ENCODE peak calls at places on chromosome 18, in six cellular contexts. D is A549, P is K562, B is GM12878, T is endothelial cell of umbilical vein, S is HepG2. V is an unnamed sample.

GRCh38 chr18:12015697-12016062 is 34.4 kb downstream of the IMPA2 start:
- DNase-seq in D (no peak), P (no peak), B (no peak), T (peak), S (no peak), V (no peak)

GRCh38 chr18:24019641-24020331 is 5.2 kb downstream of the TTC39C start:
- DNase-seq in D (no peak), P (no peak), B (peak), T (no peak), S (no peak), V (no peak)

GRCh38 chr18:56459451-56459777 is 179.0 kb downstream of the TXNL1 start:
- DNase-seq in D (no peak), P (no peak), B (no peak), T (peak), S (no peak), V (no peak)

GRCh38 chr18:23531912-23532311 is 28.6 kb downstream of the RMC1 start:
- DNase-seq in D (no peak), P (no peak), B (no peak), T (no peak), S (no peak), V (no peak)

GRCh38 chr18:24397694-24398365 is at the start of gene OSBPL1A:
- DNase-seq in D (peak), P (peak), B (no peak), T (peak), S (peak), V (peak)

GRCh38 chr18:75090336-75090735 is 118.6 kb downstream of the PTGR3 start:
- DNase-seq in D (no peak), P (no peak), B (no peak), T (no peak), S (no peak), V (no peak)

GRCh38 chr18:58106674-58107058 is 62.6 kb downstream of the NEDD4L start:
- DNase-seq in D (no peak), P (no peak), B (no peak), T (no peak), S (no peak), V (no peak)

GRCh38 chr18:68448736-68449135 is 266.2 kb downstream of the TMX3 start:
- DNase-seq in D (no peak), P (no peak), B (no peak), T (no peak), S (no peak), V (no peak)

GRCh38 chr18:755506-755905 is 43.1 kb upstream of the ENOSF1 start:
- DNase-seq in D (no peak), P (peak), B (no peak), T (no peak), S (no peak), V (no peak)

GRCh38 chr18:57048351-57048750 is 98.5 kb upstream of the BOD1L2 start:
- DNase-seq in D (no peak), P (no peak), B (no peak), T (no peak), S (no peak), V (no peak)

GRCh38 chr18:42108071-42108470 is 153.0 kb downstream of the PIK3C3 start:
- DNase-seq in D (no peak), P (no peak), B (no peak), T (no peak), S (no peak), V (no peak)

GRCh38 chr18:59634096-59634495 is 63.1 kb downstream of the CCBE1 start:
- DNase-seq in D (no peak), P (no peak), B (no peak), T (no peak), S (no peak), V (no peak)

GRCh38 chr18:24051256-24051947 is 36.8 kb downstream of the TTC39C start:
- DNase-seq in D (peak), P (no peak), B (peak), T (no peak), S (peak), V (no peak)

GRCh38 chr18:75128051-75128605 is 80.8 kb downstream of the PTGR3 start:
- DNase-seq in D (no peak), P (no peak), B (no peak), T (no peak), S (no peak), V (no peak)

GRCh38 chr18:21741511-21742322 is 1.1 kb downstream of the MIB1 start:
- DNase-seq in D (peak), P (peak), B (no peak), T (peak), S (no peak), V (peak)

GRCh38 chr18:22279741-22280452 is 110.5 kb downstream of the GATA6 start:
- DNase-seq in D (no peak), P (no peak), B (no peak), T (no peak), S (no peak), V (no peak)

GRCh38 chr18:75116809-75117208 is 92.1 kb downstream of the PTGR3 start:
- DNase-seq in D (no peak), P (no peak), B (no peak), T (no peak), S (no peak), V (no peak)

GRCh38 chr18:49628119-49628518 is 66.3 kb downstream of the LIPG start:
- DNase-seq in D (no peak), P (no peak), B (no peak), T (no peak), S (no peak), V (no peak)

GRCh38 chr18:52287151-52287550 is 52.8 kb upstream of the DCC start:
- DNase-seq in D (no peak), P (no peak), B (no peak), T (no peak), S (no peak), V (no peak)

GRCh38 chr18:68406761-68407160 is 308.1 kb downstream of the TMX3 start:
- DNase-seq in D (no peak), P (no peak), B (no peak), T (no peak), S (no peak), V (no peak)

GRCh38 chr18:8548186-8548585 is 61.1 kb upstream of the RAB12 start:
- DNase-seq in D (no peak), P (no peak), B (no peak), T (no peak), S (no peak), V (no peak)

GRCh38 chr18:44895176-44895798 is 214.6 kb downstream of the SETBP1 start:
- DNase-seq in D (peak), P (peak), B (peak), T (peak), S (no peak), V (peak)

GRCh38 chr18:8153887-8154583 is 455.2 kb upstream of the RAB12 start:
- DNase-seq in D (no peak), P (no peak), B (no peak), T (no peak), S (no peak), V (no peak)

GRCh38 chr18:70107037-70107436 is 98.5 kb downstream of the RTTN start:
- DNase-seq in D (no peak), P (no peak), B (no peak), T (no peak), S (no peak), V (no peak)

GRCh38 chr18:3058328-3059191 is 45.6 kb upstream of the LPIN2 start:
- DNase-seq in D (peak), P (no peak), B (no peak), T (no peak), S (peak), V (no peak)

GRCh38 chr18:21163647-21164625 is 52.3 kb upstream of the ROCK1 start:
- DNase-seq in D (peak), P (no peak), B (no peak), T (no peak), S (no peak), V (peak)

GRCh38 chr18:79275461-79275860 is 120.3 kb upstream of the NFATC1 start:
- DNase-seq in D (no peak), P (no peak), B (no peak), T (no peak), S (no peak), V (no peak)

GRCh38 chr18:79278896-79279295 is 116.8 kb upstream of the NFATC1 start:
- DNase-seq in D (no peak), P (no peak), B (no peak), T (no peak), S (no peak), V (no peak)

GRCh38 chr18:79274823-79275222 is 120.9 kb upstream of the NFATC1 start:
- DNase-seq in D (no peak), P (no peak), B (no peak), T (no peak), S (no peak), V (no peak)

GRCh38 chr18:79272916-79273315 is 122.8 kb upstream of the NFATC1 start:
- DNase-seq in D (no peak), P (no peak), B (no peak), T (peak), S (no peak), V (no peak)

DNA sequence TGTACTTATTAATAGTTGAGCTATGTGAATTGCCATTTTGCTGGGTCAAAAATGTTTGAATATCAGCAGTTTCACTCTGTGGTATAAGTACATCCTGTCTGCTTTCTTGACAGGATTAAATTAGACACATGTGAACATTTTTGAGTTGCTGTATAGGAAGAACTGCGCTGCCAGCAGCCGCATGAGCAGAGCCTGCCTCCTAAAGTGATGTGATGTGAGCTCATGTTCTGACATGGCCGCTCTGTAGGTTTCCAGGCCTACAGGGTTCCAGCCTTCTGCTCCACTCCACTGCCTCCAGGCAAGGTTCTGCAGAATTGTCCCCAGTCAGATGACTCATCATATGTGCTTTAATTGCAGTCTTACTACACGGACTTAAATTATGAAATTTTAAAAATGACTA is 119.7 kb upstream of the NFATC1 start:
- DNase-seq in D (no peak), P (no peak), B (peak), T (no peak), S (no peak), V (peak)
- TF ChIP-seq MAX in D (no peak), P (no peak), B (no peak), T (no peak), S (no peak), V (no peak)

GRCh38 chr18:26804474-26804873 is 61.0 kb downstream of the AQP4 start:
- DNase-seq in D (peak), P (no peak), B (no peak), T (no peak), S (no peak), V (peak)

GRCh38 chr18:26806224-26806623 is 59.3 kb downstream of the AQP4 start:
- DNase-seq in D (peak), P (no peak), B (no peak), T (no peak), S (no peak), V (no peak)

GRCh38 chr18:26802330-26803200 is 62.9 kb downstream of the AQP4 start:
- DNase-seq in D (no peak), P (no peak), B (no peak), T (no peak), S (no peak), V (peak)

DNA sequence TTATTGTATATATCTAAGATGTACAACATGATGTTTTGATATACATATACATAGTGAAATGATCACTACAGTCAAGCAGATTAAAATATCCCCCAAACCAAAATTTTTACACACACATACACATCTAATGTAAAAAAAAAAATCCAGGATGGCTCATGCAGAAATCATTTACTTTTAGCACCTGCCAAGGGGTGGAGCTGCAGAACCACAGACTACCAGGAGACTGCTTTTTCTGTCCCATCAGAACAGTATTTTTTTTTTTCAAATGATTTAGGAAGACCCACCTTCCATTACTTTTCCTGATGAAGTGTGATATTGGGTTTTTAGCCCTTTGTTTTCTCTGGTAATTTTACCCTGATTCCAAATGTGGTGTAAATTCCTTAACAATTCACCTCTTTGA is 61.9 kb downstream of the AQP4 start:
- DNase-seq in D (no peak), P (no peak), B (no peak), T (no peak), S (no peak), V (no peak)
- TF ChIP-seq CTCF in D (no peak), P (no peak), B (peak), T (no peak), S (no peak), V (no peak)

GRCh38 chr18:34122724-34123334 is 101.9 kb downstream of the NOL4 start:
- DNase-seq in D (peak), P (peak), B (peak), T (peak), S (peak), V (peak)
- TF ChIP-seq MYC in D (no peak), P (no peak), B (no peak), T (no peak), S (no peak), V (no peak)

GRCh38 chr18:47718646-47719045 is 211.8 kb downstream of the SMAD2 start:
- DNase-seq in D (no peak), P (no peak), B (no peak), T (no peak), S (no peak), V (no peak)

GRCh38 chr18:47719096-47719780 is 211.2 kb downstream of the SMAD2 start:
- DNase-seq in D (no peak), P (no peak), B (no peak), T (no peak), S (no peak), V (no peak)

GRCh38 chr18:47721876-47722275 is 208.6 kb downstream of the SMAD2 start:
- DNase-seq in D (no peak), P (no peak), B (no peak), T (no peak), S (no peak), V (no peak)

GRCh38 chr18:47717257-47717656 is 213.2 kb downstream of the SMAD2 start:
- DNase-seq in D (no peak), P (no peak), B (no peak), T (no peak), S (no peak), V (no peak)

GRCh38 chr18:47720741-47721140 is 209.7 kb downstream of the SMAD2 start:
- DNase-seq in D (no peak), P (no peak), B (no peak), T (no peak), S (no peak), V (no peak)
- TF ChIP-seq MAX in D (no peak), P (no peak), B (no peak), T (no peak), S (no peak), V (no peak)

GRCh38 chr18:10482363-10482984 is 28.0 kb downstream of the APCDD1 start:
- DNase-seq in D (no peak), P (no peak), B (no peak), T (no peak), S (no peak), V (peak)
- TF ChIP-seq CTCF in D (no peak), P (no peak), B (no peak), T (no peak), S (no peak), V (no peak)

GRCh38 chr18:5057348-5058012 is 139.6 kb downstream of the AKAIN1 start:
- DNase-seq in D (peak), P (peak), B (peak), T (peak), S (peak), V (peak)

GRCh38 chr18:5059540-5060032 is 137.5 kb downstream of the AKAIN1 start:
- DNase-seq in D (no peak), P (no peak), B (no peak), T (no peak), S (no peak), V (no peak)

GRCh38 chr18:5060543-5060942 is 136.5 kb downstream of the AKAIN1 start:
- DNase-seq in D (no peak), P (no peak), B (no peak), T (no peak), S (no peak), V (no peak)

GRCh38 chr18:5061785-5062184 is 135.3 kb downstream of the AKAIN1 start:
- DNase-seq in D (no peak), P (no peak), B (no peak), T (no peak), S (no peak), V (no peak)

DNA sequence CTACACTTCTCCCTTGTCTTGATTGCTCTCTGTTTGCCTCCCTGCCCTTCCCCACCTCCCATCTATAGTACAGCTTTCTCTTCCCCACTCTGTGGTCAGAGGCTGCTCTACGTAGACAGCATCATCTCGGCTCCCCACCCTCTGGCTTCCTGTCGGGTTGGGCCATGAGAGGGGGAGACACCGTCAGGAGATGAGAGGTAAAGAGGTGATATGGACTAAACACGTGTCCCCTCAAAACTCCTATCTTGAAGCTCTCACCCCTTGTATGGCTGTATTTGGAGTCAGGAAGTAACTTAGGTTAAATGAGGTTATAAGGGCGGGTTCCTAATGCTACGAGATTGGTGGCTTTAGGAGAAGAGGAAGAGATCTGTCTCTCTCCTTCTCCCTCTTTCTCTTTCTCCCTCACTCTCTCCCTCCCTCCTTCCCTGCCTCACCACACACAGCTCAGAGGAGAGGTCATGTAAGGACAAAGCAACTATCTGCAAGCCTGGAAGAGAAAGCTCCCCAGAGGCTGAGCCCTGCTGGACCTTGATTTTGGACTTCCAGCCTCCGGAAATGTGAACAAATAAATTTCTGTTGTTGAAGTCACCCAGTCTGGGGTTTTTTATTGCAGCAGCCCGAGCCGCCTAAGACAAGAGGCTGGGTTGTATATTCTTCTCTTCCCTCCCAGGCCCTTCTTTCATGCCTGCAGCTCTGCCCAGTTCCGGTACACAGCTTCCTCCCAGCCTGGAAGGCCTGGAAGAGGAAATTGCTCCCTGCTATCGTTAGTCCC is 138.1 kb downstream of the AKAIN1 start:
- DNase-seq in D (no peak), P (no peak), B (peak), T (no peak), S (no peak), V (peak)
- TF ChIP-seq MYC in D (no peak), P (no peak), B (no peak), T (no peak), S (no peak), V (no peak)

DNA sequence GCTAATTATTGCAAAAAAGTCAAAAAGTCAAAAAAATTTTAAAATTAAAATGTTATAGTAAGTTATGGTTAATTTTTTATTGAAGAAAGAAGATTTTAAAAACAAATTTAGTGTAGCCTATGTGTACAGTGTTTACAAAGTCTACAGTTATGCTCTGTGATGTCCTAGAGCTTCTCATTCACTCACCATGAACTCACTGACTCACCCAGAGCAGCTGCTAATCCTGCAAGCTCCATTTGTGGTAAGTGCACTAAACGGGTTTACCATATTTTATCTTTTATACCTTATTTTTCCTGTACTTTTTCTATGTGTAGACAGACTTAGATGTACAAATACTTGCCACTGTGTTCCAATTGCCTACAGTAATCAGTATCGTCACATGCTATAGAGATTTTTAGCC is 788.2 kb downstream of the DSC3 start:
- DNase-seq in D (no peak), P (no peak), B (no peak), T (no peak), S (no peak), V (no peak)
- TF ChIP-seq MAX in D (no peak), P (no peak), B (no peak), T (no peak), S (no peak), V (no peak)

V was measured in NB4.